ENCODE peak calls at places on chromosomes 11 and 22, in ten cellular contexts. U is small intestine, W is ovary, H is A549, R is left lung, O is cardiac muscle cell, K is mesendoderm, B is Peyer's patch, E is lower lobe of right lung, G is pancreas. C is an unnamed sample.

GRCh38 chr11:19013181-19013857 is 47.2 kb downstream of the MRGPRX2 start:
- DNase-seq in U (no peak), W (no peak), H (no peak), R (no peak), O (no peak), K (peak; percentile 39), B (no peak), E (no peak), G (no peak), C (no peak)

GRCh38 chr11:74634537-74634936 is 42.2 kb downstream of the POLD3 start:
- DNase-seq in U (peak; percentile 55), W (no peak), H (peak; percentile 33), R (no peak), O (no peak), K (peak; percentile 42), B (no peak), E (no peak), G (peak; percentile 19), C (no peak)

GRCh38 chr11:59965424-59965823 is 1.6 kb downstream of the OOSP4A start:
- DNase-seq in U (no peak), W (no peak), H (no peak), R (no peak), O (no peak), K (no peak), B (no peak), E (no peak), G (no peak), C (no peak)

GRCh38 chr11:65150513-65151271 is 16.4 kb upstream of the SYVN1 start:
- DNase-seq in U (peak; percentile 92), W (peak; percentile 77), H (peak; percentile 95), R (peak; percentile 95), O (no peak), K (peak; percentile 41), B (peak; percentile 44), E (peak; percentile 92), G (peak; percentile 89), C (peak; percentile 83)

GRCh38 chr11:5364214-5364613 is 12.9 kb downstream of the OR51B6 start:
- DNase-seq in U (no peak), W (no peak), H (no peak), R (no peak), O (no peak), K (no peak), B (no peak), E (no peak), G (no peak), C (no peak)

GRCh38 chr11:29119116-29119515 is 897.7 kb downstream of the KCNA4 start:
- DNase-seq in U (no peak), W (no peak), H (no peak), R (no peak), O (no peak), K (no peak), B (no peak), E (no peak), G (no peak), C (no peak)

GRCh38 chr11:130520231-130520630 is 71.8 kb downstream of the ADAMTS15 start:
- DNase-seq in U (no peak), W (no peak), H (no peak), R (no peak), O (no peak), K (no peak), B (no peak), E (no peak), G (peak; percentile 33), C (peak; percentile 69)

GRCh38 chr22:35708453-35708852 is 9.2 kb upstream of the APOL5 start:
- DNase-seq in U (no peak), W (no peak), H (no peak), R (no peak), O (no peak), K (no peak), B (no peak), E (no peak), G (no peak), C (no peak)

GRCh38 chr11:109869536-109869935 is 223.7 kb upstream of the ZC3H12C start:
- DNase-seq in U (no peak), W (no peak), H (no peak), R (no peak), O (peak; percentile 32), K (no peak), B (no peak), E (no peak), G (no peak), C (no peak)

GRCh38 chr22:31346733-31347250 is 646 bp upstream of the PATZ1 start:
- DNase-seq in U (peak; percentile 53), W (peak; percentile 61), H (peak; percentile 42), R (peak; percentile 82), O (peak; percentile 72), K (peak; percentile 84), B (peak; percentile 72), E (peak; percentile 67), G (peak; percentile 65), C (peak; percentile 61)

GRCh38 chr11:61092280-61092766 is 10.0 kb upstream of the CD5 start:
- DNase-seq in U (no peak), W (no peak), H (no peak), R (peak; percentile 59), O (no peak), K (peak; percentile 13), B (peak; percentile 64), E (no peak), G (no peak), C (no peak)

GRCh38 chr11:46149342-46149741 is 28.1 kb upstream of the PHF21A start:
- DNase-seq in U (no peak), W (no peak), H (no peak), R (no peak), O (no peak), K (peak; percentile 27), B (no peak), E (no peak), G (no peak), C (no peak)

GRCh38 chr22:50609599-50609998 is 9.0 kb downstream of the MAPK8IP2 start:
- DNase-seq in U (no peak), W (no peak), H (no peak), R (peak; percentile 54), O (no peak), K (no peak), B (no peak), E (no peak), G (no peak), C (no peak)

GRCh38 chr11:64600281-64600992 is 9.4 kb downstream of the SLC22A12 start:
- DNase-seq in U (no peak), W (no peak), H (no peak), R (peak; percentile 51), O (no peak), K (no peak), B (no peak), E (no peak), G (no peak), C (no peak)

GRCh38 chr11:1209371-1210057 is 13.4 kb upstream of the MUC5B start:
- DNase-seq in U (no peak), W (no peak), H (no peak), R (peak; percentile 45), O (no peak), K (no peak), B (no peak), E (no peak), G (peak; percentile 11), C (no peak)

GRCh38 chr11:16791494-16791961 is 53.1 kb downstream of the C11orf58 start:
- DNase-seq in U (peak; percentile 25), W (peak; percentile 44), H (peak; percentile 68), R (no peak), O (no peak), K (peak; percentile 22), B (no peak), E (peak; percentile 68), G (no peak), C (no peak)
- H3K4me1 ChIP-seq in U (peaks cover 3% of the 10 kb centered on the region), W (no peaks in the 10 kb centered on the region), H (peaks cover 34% of the 10 kb centered on the region), R (peaks cover 67% of the 10 kb centered on the region), O (no peaks in the 10 kb centered on the region), K (no peaks in the 10 kb centered on the region), B (no peaks in the 10 kb centered on the region), E (peaks cover 53% of the 10 kb centered on the region), G (peaks cover 5% of the 10 kb centered on the region), C (peaks cover 57% of the 10 kb centered on the region)

DNA sequence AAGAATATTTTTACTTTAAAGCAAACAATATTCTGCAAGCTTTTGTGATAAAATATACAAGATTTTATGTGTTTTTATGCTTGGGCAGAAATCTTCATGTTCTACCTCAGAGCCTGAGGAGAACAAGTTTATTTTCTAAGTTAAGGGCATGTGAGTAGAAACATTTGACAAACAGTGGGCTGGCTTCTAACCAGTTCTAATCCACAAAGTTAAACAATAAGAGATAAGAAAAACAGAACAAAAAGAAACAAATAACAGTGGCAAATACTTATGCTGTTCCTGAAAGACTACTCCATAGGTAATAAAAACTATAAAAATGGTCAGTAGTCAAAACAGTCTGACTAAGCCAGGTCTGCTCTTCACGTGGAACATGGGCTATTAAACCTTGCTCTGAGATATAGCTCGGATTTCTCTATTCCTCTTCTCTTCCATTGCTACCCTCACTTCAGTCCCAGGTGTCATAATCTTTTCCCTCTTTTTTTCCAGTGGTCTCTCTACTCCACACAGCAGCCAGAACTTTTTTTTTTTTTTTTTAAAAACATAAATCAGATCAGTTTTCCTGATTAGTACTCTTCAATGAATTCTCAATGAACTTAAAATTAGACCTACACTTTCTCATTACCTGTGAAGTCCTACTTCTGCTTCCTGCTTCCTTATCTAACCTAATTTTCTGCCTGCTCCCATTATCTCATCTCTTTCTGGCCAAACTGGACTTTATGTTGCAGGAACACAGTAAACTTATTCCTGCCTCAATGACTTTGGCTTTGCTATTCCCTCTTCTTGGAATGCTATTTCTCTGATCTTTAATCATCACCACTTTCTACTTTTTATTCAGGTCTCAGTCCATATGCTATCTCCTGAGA is 671.1 kb upstream of the CCDC90B start:
- DNase-seq in U (no peak), W (no peak), H (no peak), R (no peak), O (no peak), K (peak; percentile 22), B (no peak), E (no peak), G (no peak), C (no peak)
- H3K4me3 ChIP-seq in U (no peak overlapping the region), W (no peak overlapping the region), H (no peak overlapping the region), R (no peak overlapping the region), O (no peak overlapping the region), K (no peak overlapping the region), B (no peak overlapping the region), E (no peak overlapping the region), G (no peak overlapping the region), C (no peak overlapping the region)

DNA sequence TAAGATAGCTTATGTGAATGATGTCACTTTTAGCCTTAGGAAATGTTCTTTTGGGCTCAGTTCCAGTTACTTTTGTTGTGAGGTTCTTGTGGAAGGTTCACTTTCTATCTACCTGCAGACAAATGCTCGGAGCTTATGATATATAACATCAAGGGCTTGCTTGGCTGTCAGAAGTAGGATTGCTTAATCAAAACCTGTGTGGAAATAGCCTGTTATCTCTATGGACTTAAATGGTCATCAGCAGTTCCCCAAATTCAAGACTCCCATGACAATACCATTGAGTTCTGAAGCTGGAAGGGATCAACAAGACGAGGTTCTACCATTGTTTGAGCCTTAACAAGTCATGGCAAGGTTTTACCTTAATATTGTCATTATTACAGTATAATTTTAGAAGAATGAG is 43.8 kb downstream of the FLI1 start:
- DNase-seq in U (no peak), W (no peak), H (no peak), R (no peak), O (no peak), K (no peak), B (no peak), E (no peak), G (no peak), C (no peak)
- H3K4me1 ChIP-seq in U (peaks cover 8% of the 10 kb centered on the region), W (no peaks in the 10 kb centered on the region), H (no peaks in the 10 kb centered on the region), R (peaks cover 100% of the 10 kb centered on the region), O (peaks cover 6% of the 10 kb centered on the region), K (peaks cover 18% of the 10 kb centered on the region), B (no peaks in the 10 kb centered on the region), E (peaks cover 78% of the 10 kb centered on the region), G (no peaks in the 10 kb centered on the region), C (peaks cover 82% of the 10 kb centered on the region)

DNA sequence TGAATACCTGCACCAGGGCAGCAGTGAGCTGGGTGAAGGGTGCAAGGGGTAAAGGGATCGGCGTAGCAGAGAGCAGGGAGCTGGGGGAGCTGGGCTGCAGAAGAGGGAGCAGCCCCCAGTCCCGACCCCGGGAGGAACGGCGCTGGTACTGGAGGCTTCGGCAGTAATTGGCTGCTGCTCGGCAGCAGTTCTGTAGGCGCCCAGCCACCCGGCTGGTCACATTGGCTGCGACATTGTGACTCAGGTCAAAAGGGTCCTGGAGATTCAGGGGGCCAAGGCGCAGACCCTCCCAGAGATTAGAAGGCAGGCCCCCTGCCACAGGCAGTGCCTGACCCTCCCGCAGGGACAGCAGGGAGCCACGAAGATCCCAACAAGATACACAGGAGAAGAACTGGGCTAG is 2.1 kb upstream of the EEF1G start:
- DNase-seq in U (no peak), W (no peak), H (no peak), R (no peak), O (no peak), K (no peak), B (no peak), E (no peak), G (no peak), C (no peak)
- H3K4me3 ChIP-seq in U (no peak overlapping the region), W (no peak overlapping the region), H (no peak overlapping the region), R (peak overlapping the region; percentile 68), O (no peak overlapping the region), K (no peak overlapping the region), B (peak overlapping the region; percentile 83), E (no peak overlapping the region), G (no peak overlapping the region), C (peak overlapping the region; percentile 94)

C was measured in left ventricle myocardium inferior.